ENCODE peak calls at places on chromosomes 16 and 17, in five cellular contexts. One of them, this sample, is unnamed.

GRCh38 chr16:5895137-5895536 is 797.5 kb upstream of the EEF2KMT start:
- DNase-seq in SK-N-SH: peak
- DNase-seq in choroid plexus epithelial cell: no peak
- DNase-seq in left ventricle myocardium inferior: no peak
- DNase-seq in H9: no peak
- DNase-seq in this sample: no peak

GRCh38 chr16:48223490-48223889 is 20.6 kb upstream of the LONP2 start:
- DNase-seq in SK-N-SH: no peak
- DNase-seq in choroid plexus epithelial cell: no peak
- DNase-seq in left ventricle myocardium inferior: no peak
- DNase-seq in H9: no peak
- DNase-seq in this sample: no peak

GRCh38 chr16:10971560-10971961 is 27.2 kb downstream of the CLEC16A start:
- DNase-seq in SK-N-SH: peak
- DNase-seq in choroid plexus epithelial cell: peak
- DNase-seq in left ventricle myocardium inferior: no peak
- DNase-seq in H9: peak
- DNase-seq in this sample: peak

GRCh38 chr16:22622703-22623102 is 112.0 kb downstream of the NPIPB5 start:
- DNase-seq in SK-N-SH: no peak
- DNase-seq in choroid plexus epithelial cell: no peak
- DNase-seq in left ventricle myocardium inferior: no peak
- DNase-seq in H9: no peak
- DNase-seq in this sample: no peak

GRCh38 chr17:27756467-27757371 is 43.6 kb downstream of the NOS2 start:
- DNase-seq in SK-N-SH: peak
- DNase-seq in choroid plexus epithelial cell: peak
- DNase-seq in left ventricle myocardium inferior: no peak
- DNase-seq in H9: peak
- DNase-seq in this sample: peak

GRCh38 chr16:9836118-9836736 is 346.0 kb downstream of the GRIN2A start:
- DNase-seq in SK-N-SH: no peak
- DNase-seq in choroid plexus epithelial cell: peak
- DNase-seq in left ventricle myocardium inferior: no peak
- DNase-seq in H9: no peak
- DNase-seq in this sample: peak

GRCh38 chr17:8745586-8746500 is 1.2 kb upstream of the CCDC42 start:
- DNase-seq in SK-N-SH: peak
- DNase-seq in choroid plexus epithelial cell: peak
- DNase-seq in left ventricle myocardium inferior: peak
- DNase-seq in H9: peak
- DNase-seq in this sample: peak

GRCh38 chr17:21218101-21218500 is 4.1 kb upstream of the TMEM11 start:
- DNase-seq in SK-N-SH: peak
- DNase-seq in choroid plexus epithelial cell: peak
- DNase-seq in left ventricle myocardium inferior: no peak
- DNase-seq in H9: peak
- DNase-seq in this sample: no peak

GRCh38 chr17:39828443-39828842 is 35.7 kb downstream of the IKZF3 start:
- DNase-seq in SK-N-SH: no peak
- DNase-seq in choroid plexus epithelial cell: no peak
- DNase-seq in left ventricle myocardium inferior: no peak
- DNase-seq in H9: no peak
- DNase-seq in this sample: no peak

GRCh38 chr17:19370493-19370960 is 7.8 kb upstream of the MAPK7 start:
- DNase-seq in SK-N-SH: no peak
- DNase-seq in choroid plexus epithelial cell: no peak
- DNase-seq in left ventricle myocardium inferior: peak
- DNase-seq in H9: no peak
- DNase-seq in this sample: no peak

GRCh38 chr17:34171245-34171818 is 83.8 kb upstream of the CCL2 start:
- DNase-seq in SK-N-SH: peak
- DNase-seq in choroid plexus epithelial cell: peak
- DNase-seq in left ventricle myocardium inferior: peak
- DNase-seq in H9: peak
- DNase-seq in this sample: peak

GRCh38 chr17:58339775-58340622 is 11.4 kb upstream of the TSPOAP1 start:
- DNase-seq in SK-N-SH: peak
- DNase-seq in choroid plexus epithelial cell: no peak
- DNase-seq in left ventricle myocardium inferior: no peak
- DNase-seq in H9: no peak
- DNase-seq in this sample: no peak

GRCh38 chr17:2120550-2121335 is 65.8 kb downstream of the HIC1 start:
- DNase-seq in SK-N-SH: no peak
- DNase-seq in choroid plexus epithelial cell: peak
- DNase-seq in left ventricle myocardium inferior: no peak
- DNase-seq in H9: no peak
- DNase-seq in this sample: no peak

GRCh38 chr16:69838417-69838990 is 76.4 kb downstream of the WWP2 start:
- DNase-seq in SK-N-SH: no peak
- DNase-seq in choroid plexus epithelial cell: no peak
- DNase-seq in left ventricle myocardium inferior: peak
- DNase-seq in H9: no peak
- DNase-seq in this sample: no peak

GRCh38 chr17:14150604-14151003 is 81.3 kb downstream of the COX10 start:
- DNase-seq in SK-N-SH: no peak
- DNase-seq in choroid plexus epithelial cell: no peak
- DNase-seq in left ventricle myocardium inferior: no peak
- DNase-seq in H9: no peak
- DNase-seq in this sample: no peak

GRCh38 chr17:76869209-76869877 is 1.1 kb downstream of the MGAT5B start:
- DNase-seq in SK-N-SH: peak
- DNase-seq in choroid plexus epithelial cell: no peak
- DNase-seq in left ventricle myocardium inferior: no peak
- DNase-seq in H9: peak
- DNase-seq in this sample: no peak

GRCh38 chr17:52410781-52411180 is 252.3 kb upstream of the CA10 start:
- DNase-seq in SK-N-SH: no peak
- DNase-seq in choroid plexus epithelial cell: no peak
- DNase-seq in left ventricle myocardium inferior: no peak
- DNase-seq in H9: no peak
- DNase-seq in this sample: no peak

GRCh38 chr17:4812690-4813089 is 5.7 kb downstream of the PLD2 start:
- DNase-seq in SK-N-SH: no peak
- DNase-seq in choroid plexus epithelial cell: no peak
- DNase-seq in left ventricle myocardium inferior: no peak
- DNase-seq in H9: no peak
- DNase-seq in this sample: no peak

GRCh38 chr17:37305406-37305905 is 70.3 kb upstream of the C17orf78 start:
- DNase-seq in SK-N-SH: no peak
- DNase-seq in choroid plexus epithelial cell: no peak
- DNase-seq in left ventricle myocardium inferior: no peak
- DNase-seq in H9: no peak
- DNase-seq in this sample: no peak

GRCh38 chr17:31309525-31309924 is 4.3 kb downstream of the EVI2B start:
- DNase-seq in SK-N-SH: no peak
- DNase-seq in choroid plexus epithelial cell: no peak
- DNase-seq in left ventricle myocardium inferior: no peak
- DNase-seq in H9: no peak
- DNase-seq in this sample: no peak

GRCh38 chr17:72640415-72641165 is 451.9 kb downstream of the SLC39A11 start:
- DNase-seq in SK-N-SH: no peak
- DNase-seq in choroid plexus epithelial cell: no peak
- DNase-seq in left ventricle myocardium inferior: no peak
- DNase-seq in H9: no peak
- DNase-seq in this sample: no peak

GRCh38 chr17:14621826-14622621 is 321.1 kb downstream of the HS3ST3B1 start:
- DNase-seq in SK-N-SH: no peak
- DNase-seq in choroid plexus epithelial cell: no peak
- DNase-seq in left ventricle myocardium inferior: no peak
- DNase-seq in H9: no peak
- DNase-seq in this sample: no peak

GRCh38 chr16:89360760-89361435 is 129.5 kb downstream of the ANKRD11 start:
- DNase-seq in SK-N-SH: no peak
- DNase-seq in choroid plexus epithelial cell: peak
- DNase-seq in left ventricle myocardium inferior: no peak
- DNase-seq in H9: no peak
- DNase-seq in this sample: no peak

GRCh38 chr16:46859719-46860152 is 24.4 kb upstream of the GPT2 start:
- DNase-seq in SK-N-SH: no peak
- DNase-seq in choroid plexus epithelial cell: peak
- DNase-seq in left ventricle myocardium inferior: no peak
- DNase-seq in H9: no peak
- DNase-seq in this sample: no peak

GRCh38 chr17:58340623-58340876 is 11.5 kb downstream of the SUPT4H1 start:
- DNase-seq in SK-N-SH: no peak
- DNase-seq in choroid plexus epithelial cell: no peak
- DNase-seq in left ventricle myocardium inferior: no peak
- DNase-seq in H9: no peak
- DNase-seq in this sample: no peak

GRCh38 chr17:17666111-17666714 is 15.0 kb upstream of the RAI1 start:
- DNase-seq in SK-N-SH: no peak
- DNase-seq in choroid plexus epithelial cell: peak
- DNase-seq in left ventricle myocardium inferior: no peak
- DNase-seq in H9: no peak
- DNase-seq in this sample: no peak

GRCh38 chr16:85906349-85906748 is 7.4 kb downstream of the IRF8 start:
- DNase-seq in SK-N-SH: no peak
- DNase-seq in choroid plexus epithelial cell: no peak
- DNase-seq in left ventricle myocardium inferior: no peak
- DNase-seq in H9: no peak
- DNase-seq in this sample: no peak

GRCh38 chr17:10699861-10700260 is 2.5 kb downstream of the ADPRM start:
- DNase-seq in SK-N-SH: no peak
- DNase-seq in choroid plexus epithelial cell: peak
- DNase-seq in left ventricle myocardium inferior: no peak
- DNase-seq in H9: no peak
- DNase-seq in this sample: no peak

GRCh38 chr17:47978324-47978723 is 7.4 kb downstream of the CDK5RAP3 start:
- DNase-seq in SK-N-SH: peak
- DNase-seq in choroid plexus epithelial cell: peak
- DNase-seq in left ventricle myocardium inferior: peak
- DNase-seq in H9: peak
- DNase-seq in this sample: peak

GRCh38 chr16:75002474-75002873 is 3.6 kb downstream of the ZNRF1 start:
- DNase-seq in SK-N-SH: no peak
- DNase-seq in choroid plexus epithelial cell: no peak
- DNase-seq in left ventricle myocardium inferior: no peak
- DNase-seq in H9: no peak
- DNase-seq in this sample: no peak

GRCh38 chr16:15440852-15441251 is 6.5 kb downstream of the BMERB1 start:
- DNase-seq in SK-N-SH: no peak
- DNase-seq in choroid plexus epithelial cell: peak
- DNase-seq in left ventricle myocardium inferior: no peak
- DNase-seq in H9: no peak
- DNase-seq in this sample: no peak

GRCh38 chr17:82334622-82335394 is 1.2 kb upstream of the SECTM1 start:
- DNase-seq in SK-N-SH: no peak
- DNase-seq in choroid plexus epithelial cell: peak
- DNase-seq in left ventricle myocardium inferior: no peak
- DNase-seq in H9: no peak
- DNase-seq in this sample: no peak

GRCh38 chr17:36544049-36544319 is 735 bp upstream of the GGNBP2 start:
- DNase-seq in SK-N-SH: no peak
- DNase-seq in choroid plexus epithelial cell: no peak
- DNase-seq in left ventricle myocardium inferior: peak
- DNase-seq in H9: peak
- DNase-seq in this sample: no peak

DNA sequence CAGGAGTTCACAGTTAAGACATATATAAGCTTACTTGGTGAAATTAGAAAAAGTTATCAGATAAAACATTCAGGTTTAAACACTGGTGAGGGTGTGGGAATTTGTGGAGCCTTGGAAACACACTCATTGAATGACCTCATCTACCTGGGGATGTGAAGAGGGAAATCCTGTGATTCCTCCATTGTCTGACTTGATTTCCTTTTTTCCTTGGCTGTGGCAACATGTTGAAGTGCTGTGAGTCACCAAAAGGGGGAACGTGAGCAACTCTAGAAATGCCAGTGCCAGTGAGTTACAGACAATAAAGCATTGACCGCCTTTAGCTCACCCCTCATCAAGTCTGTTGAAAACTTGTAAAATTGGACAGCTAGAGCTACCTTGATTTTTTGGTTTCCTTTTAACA is 1.8 kb downstream of the HMOX2 start:
- DNase-seq in SK-N-SH: peak
- DNase-seq in choroid plexus epithelial cell: peak
- DNase-seq in left ventricle myocardium inferior: no peak
- DNase-seq in H9: no peak
- DNase-seq in this sample: peak
- TF ChIP-seq CTCF in SK-N-SH: peak
- TF ChIP-seq CTCF in choroid plexus epithelial cell: peak
- TF ChIP-seq CTCF in left ventricle myocardium inferior: peak
- TF ChIP-seq CTCF in H9: peak
- TF ChIP-seq CTCF in this sample: no peak

GRCh38 chr16:83066011-83066410 is 439.2 kb downstream of the CDH13 start:
- DNase-seq in SK-N-SH: no peak
- DNase-seq in choroid plexus epithelial cell: no peak
- DNase-seq in left ventricle myocardium inferior: no peak
- DNase-seq in H9: no peak
- DNase-seq in this sample: no peak

GRCh38 chr16:83070416-83071199 is 443.8 kb downstream of the CDH13 start:
- DNase-seq in SK-N-SH: no peak
- DNase-seq in choroid plexus epithelial cell: no peak
- DNase-seq in left ventricle myocardium inferior: no peak
- DNase-seq in H9: no peak
- DNase-seq in this sample: no peak

GRCh38 chr16:83066881-83067280 is 440.1 kb downstream of the CDH13 start:
- DNase-seq in SK-N-SH: no peak
- DNase-seq in choroid plexus epithelial cell: no peak
- DNase-seq in left ventricle myocardium inferior: no peak
- DNase-seq in H9: no peak
- DNase-seq in this sample: no peak

DNA sequence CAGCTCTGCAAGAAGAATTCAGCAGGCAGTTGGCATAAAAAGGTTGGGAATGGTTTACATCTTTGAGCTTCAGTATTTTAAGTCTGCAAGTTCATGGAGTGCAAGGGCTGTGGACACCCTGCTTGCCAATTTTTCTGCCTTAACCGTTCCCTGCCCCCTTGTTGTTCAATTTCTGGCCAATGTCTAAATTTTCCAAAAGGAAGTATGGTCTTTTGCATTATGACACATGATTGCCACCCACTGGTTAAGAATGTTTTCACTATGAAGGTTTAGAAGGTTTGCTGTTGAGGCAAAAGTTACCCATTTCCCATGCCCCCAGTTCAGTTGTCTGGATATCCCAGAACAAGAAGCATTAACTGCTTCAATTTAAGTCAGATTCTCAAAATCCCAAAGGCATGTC is 441.9 kb downstream of the CDH13 start:
- DNase-seq in SK-N-SH: no peak
- DNase-seq in choroid plexus epithelial cell: peak
- DNase-seq in left ventricle myocardium inferior: no peak
- DNase-seq in H9: no peak
- DNase-seq in this sample: no peak
- TF ChIP-seq CTCF in SK-N-SH: peak
- TF ChIP-seq CTCF in choroid plexus epithelial cell: peak
- TF ChIP-seq CTCF in left ventricle myocardium inferior: peak
- TF ChIP-seq CTCF in H9: no peak
- TF ChIP-seq CTCF in this sample: no peak

GRCh38 chr17:42049834-42050359 is 504 bp downstream of the C17orf113 start:
- DNase-seq in SK-N-SH: no peak
- DNase-seq in choroid plexus epithelial cell: no peak
- DNase-seq in left ventricle myocardium inferior: no peak
- DNase-seq in H9: no peak
- DNase-seq in this sample: no peak
- TF ChIP-seq CTCF in SK-N-SH: no peak
- TF ChIP-seq CTCF in choroid plexus epithelial cell: no peak
- TF ChIP-seq CTCF in left ventricle myocardium inferior: no peak
- TF ChIP-seq CTCF in H9: no peak
- TF ChIP-seq CTCF in this sample: no peak

GRCh38 chr16:59249049-59249448 is 514.9 kb upstream of the GOT2 start:
- DNase-seq in SK-N-SH: no peak
- DNase-seq in choroid plexus epithelial cell: no peak
- DNase-seq in left ventricle myocardium inferior: no peak
- DNase-seq in H9: peak
- DNase-seq in this sample: peak
- TF ChIP-seq CTCF in SK-N-SH: no peak
- TF ChIP-seq CTCF in choroid plexus epithelial cell: no peak
- TF ChIP-seq CTCF in left ventricle myocardium inferior: peak
- TF ChIP-seq CTCF in H9: peak
- TF ChIP-seq CTCF in this sample: no peak

This sample was measured in endothelial cell.